ENCODE peak calls at places on chromosomes 3 and 15, in four cellular contexts. A is HL-60, Q is K562, C is GM12878. R is an unnamed sample.
A peak's percentile ranks its signal among the peaks of the same experiment; 100 is the strongest.

GRCh38 chr3:157120071-157120892 is 39.7 kb downstream of the CCNL1 start:
- DNase-seq in A (no peak), Q (no peak), C (no peak), R (no peak)

GRCh38 chr3:10983219-10983916 is 9.2 kb upstream of the SLC6A1 start:
- DNase-seq in A (peak; percentile 21), Q (peak; percentile 72), C (no peak), R (peak; percentile 59)

GRCh38 chr3:159786489-159787181 is 202.0 kb upstream of the IL12A start:
- DNase-seq in A (no peak), Q (no peak), C (no peak), R (no peak)

GRCh38 chr3:55718475-55718874 is 231.4 kb upstream of the WNT5A start:
- DNase-seq in A (no peak), Q (no peak), C (no peak), R (no peak)

GRCh38 chr3:104503022-104503421 is 863.7 kb upstream of the ALCAM start:
- DNase-seq in A (no peak), Q (no peak), C (no peak), R (no peak)

GRCh38 chr15:87609474-87609873 is 647.1 kb downstream of the NTRK3 start:
- DNase-seq in A (no peak), Q (peak; percentile 33), C (no peak), R (no peak)

GRCh38 chr3:129417354-129417753 is 11.1 kb downstream of the EFCAB12 start:
- DNase-seq in A (no peak), Q (no peak), C (no peak), R (no peak)

GRCh38 chr3:184549793-184550585 is 11.6 kb upstream of the EPHB3 start:
- DNase-seq in A (no peak), Q (no peak), C (no peak), R (no peak)

GRCh38 chr15:90344632-90345031 is 7.5 kb upstream of the ZNF774 start:
- DNase-seq in A (peak; percentile 73), Q (no peak), C (no peak), R (no peak)

GRCh38 chr3:60309539-60310268 is 941.5 kb downstream of the FHIT start:
- DNase-seq in A (peak; percentile 34), Q (no peak), C (no peak), R (no peak)

GRCh38 chr3:139561959-139562676 is 22.6 kb upstream of the RBP1 start:
- DNase-seq in A (no peak), Q (peak; percentile 35), C (no peak), R (no peak)

GRCh38 chr3:101036213-101036618 is 43.0 kb upstream of the ABI3BP start:
- DNase-seq in A (no peak), Q (no peak), C (no peak), R (no peak)

DNA sequence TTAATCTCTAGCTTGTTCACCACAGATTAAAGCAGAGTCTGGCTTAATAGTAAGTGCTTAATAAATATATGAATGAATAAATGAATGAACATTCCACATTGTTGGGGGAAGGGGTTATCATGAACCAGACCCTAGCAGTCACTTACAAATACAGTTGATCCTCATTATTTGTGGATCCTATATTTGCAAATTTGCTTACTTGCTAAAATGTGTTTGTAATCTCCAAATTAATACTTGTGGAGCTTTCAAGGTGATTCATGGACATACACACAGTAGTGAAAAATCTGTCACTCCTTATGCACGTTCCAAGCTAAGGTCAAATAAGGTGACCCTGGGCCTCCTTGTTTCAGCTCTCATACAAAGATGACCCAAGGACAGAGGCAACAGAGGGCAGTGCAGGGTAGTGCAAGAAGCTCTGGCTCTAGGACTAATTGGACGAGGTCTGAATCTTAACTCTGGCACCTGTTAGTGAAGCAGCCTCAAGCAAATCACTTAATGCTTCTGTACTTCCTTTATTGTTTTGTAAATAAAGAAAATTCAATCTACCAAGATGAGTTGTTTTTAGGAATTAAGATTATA is 112.8 kb upstream of the C2CD4B start:
- DNase-seq in A (no peak), Q (no peak), C (no peak), R (no peak)
- TF ChIP-seq SPI1 in A (no peak), Q (no peak), C (no peak), R (no peak)

DNA sequence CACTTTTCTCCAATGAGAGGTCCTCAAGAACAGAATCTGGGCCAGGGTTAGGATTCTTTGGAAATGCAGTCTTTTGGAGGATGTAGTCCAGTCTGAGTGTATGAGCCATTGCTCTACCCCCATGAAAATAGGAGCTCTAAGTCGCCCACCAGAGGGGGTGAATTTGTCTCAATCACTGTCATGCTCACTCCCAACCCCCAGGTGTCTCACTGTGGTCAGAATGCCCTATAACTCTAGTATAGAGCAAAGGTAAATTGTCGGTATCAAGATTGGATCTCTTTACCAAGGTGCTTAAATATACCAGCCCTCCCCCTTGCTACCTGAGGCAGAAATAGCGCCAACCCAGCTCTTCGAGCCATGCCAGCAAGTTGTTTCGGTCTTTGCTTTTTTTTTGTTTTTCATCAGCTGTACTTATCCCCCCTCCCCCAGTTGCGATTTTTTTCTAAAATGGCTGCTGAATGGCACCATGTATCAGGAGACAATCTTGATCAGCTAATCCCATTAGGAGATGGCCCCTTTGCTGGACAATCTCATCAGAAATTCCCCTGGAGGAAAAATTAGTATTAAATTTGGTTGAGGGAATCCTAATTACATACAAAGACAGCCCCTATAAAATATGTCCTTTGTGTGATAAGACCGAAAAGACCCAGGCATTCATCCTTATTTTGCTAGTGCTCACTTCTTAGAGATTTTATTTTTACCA is 130.7 kb downstream of the EBLN2 start:
- DNase-seq in A (no peak), Q (peak; percentile 16), C (no peak), R (no peak)
- TF ChIP-seq SPI1 in A (no peak), Q (no peak), C (no peak), R (no peak)

GRCh38 chr15:101342065-101342464 is 47.0 kb upstream of the SNRPA1 start:
- DNase-seq in A (no peak), Q (no peak), C (no peak), R (no peak)
- TF ChIP-seq SPI1 in A (peak; percentile 96), Q (peak; percentile 67), C (no peak), R (no peak)

GRCh38 chr3:57735405-57735804 is 20.7 kb upstream of the SLMAP start:
- DNase-seq in A (no peak), Q (no peak), C (no peak), R (no peak)

GRCh38 chr3:57731311-57731710 is 24.8 kb upstream of the SLMAP start:
- DNase-seq in A (no peak), Q (no peak), C (no peak), R (no peak)

GRCh38 chr3:57737840-57738239 is 18.3 kb upstream of the SLMAP start:
- DNase-seq in A (no peak), Q (no peak), C (no peak), R (no peak)

GRCh38 chr3:57729339-57730039 is 26.6 kb upstream of the SLMAP start:
- DNase-seq in A (peak; percentile 82), Q (no peak), C (no peak), R (no peak)

GRCh38 chr3:57733790-57734189 is 22.3 kb upstream of the SLMAP start:
- DNase-seq in A (no peak), Q (no peak), C (no peak), R (no peak)
- TF ChIP-seq SPI1 in A (no peak), Q (no peak), C (no peak), R (no peak)

R was measured in GM12891.